ENCODE peak calls at places on chromosomes 2 and 18, in five cellular contexts. One of them, this sample, is unnamed.
A peak's percentile ranks its signal among the peaks of the same experiment; 100 is the strongest.

GRCh38 chr2:36800381-36800780 is 103.9 kb downstream of the VIT start:
- DNase-seq in pancreas: no peak
- DNase-seq in breast epithelium: no peak
- DNase-seq in cardiac fibroblast: no peak
- DNase-seq in heart right ventricle: no peak
- DNase-seq in this sample: no peak

GRCh38 chr2:241229563-241230401 is 41.3 kb downstream of the ANO7 start:
- DNase-seq in pancreas: no peak
- DNase-seq in breast epithelium: no peak
- DNase-seq in cardiac fibroblast: no peak
- DNase-seq in heart right ventricle: no peak
- DNase-seq in this sample: no peak

GRCh38 chr18:49277395-49278036 is 182.9 kb downstream of the DYM start:
- DNase-seq in pancreas: no peak
- DNase-seq in breast epithelium: no peak
- DNase-seq in cardiac fibroblast: no peak
- DNase-seq in heart right ventricle: no peak
- DNase-seq in this sample: no peak

GRCh38 chr2:7707723-7708122 is 790.5 kb downstream of the RNF144A start:
- DNase-seq in pancreas: no peak
- DNase-seq in breast epithelium: no peak
- DNase-seq in cardiac fibroblast: no peak
- DNase-seq in heart right ventricle: no peak
- DNase-seq in this sample: no peak

GRCh38 chr2:122070241-122070731 is 314.8 kb downstream of the TSN start:
- DNase-seq in pancreas: no peak
- DNase-seq in breast epithelium: no peak
- DNase-seq in cardiac fibroblast: peak; percentile 26
- DNase-seq in heart right ventricle: no peak
- DNase-seq in this sample: peak; percentile 57

GRCh38 chr2:171615071-171615470 is 72.2 kb upstream of the DYNC1I2 start:
- DNase-seq in pancreas: no peak
- DNase-seq in breast epithelium: no peak
- DNase-seq in cardiac fibroblast: peak; percentile 45
- DNase-seq in heart right ventricle: no peak
- DNase-seq in this sample: no peak

GRCh38 chr18:46754661-46755292 is 2.1 kb downstream of the ST8SIA5 start:
- DNase-seq in pancreas: no peak
- DNase-seq in breast epithelium: no peak
- DNase-seq in cardiac fibroblast: no peak
- DNase-seq in heart right ventricle: no peak
- DNase-seq in this sample: peak; percentile 73

GRCh38 chr2:24182507-24182906 is 7.7 kb downstream of the FAM228A start:
- DNase-seq in pancreas: no peak
- DNase-seq in breast epithelium: no peak
- DNase-seq in cardiac fibroblast: no peak
- DNase-seq in heart right ventricle: no peak
- DNase-seq in this sample: no peak

GRCh38 chr2:234444888-234445287 is 52.0 kb downstream of the ARL4C start:
- DNase-seq in pancreas: no peak
- DNase-seq in breast epithelium: no peak
- DNase-seq in cardiac fibroblast: peak; percentile 81
- DNase-seq in heart right ventricle: no peak
- DNase-seq in this sample: no peak

GRCh38 chr2:219335373-219335786 is 2.8 kb upstream of the RESP18 start:
- DNase-seq in pancreas: no peak
- DNase-seq in breast epithelium: no peak
- DNase-seq in cardiac fibroblast: no peak
- DNase-seq in heart right ventricle: no peak
- DNase-seq in this sample: no peak

GRCh38 chr2:74424139-74424992 is 2.8 kb downstream of the WDR54 start:
- DNase-seq in pancreas: no peak
- DNase-seq in breast epithelium: no peak
- DNase-seq in cardiac fibroblast: no peak
- DNase-seq in heart right ventricle: no peak
- DNase-seq in this sample: no peak

GRCh38 chr2:128405981-128406601 is 87.4 kb upstream of the HS6ST1 start:
- DNase-seq in pancreas: no peak
- DNase-seq in breast epithelium: no peak
- DNase-seq in cardiac fibroblast: no peak
- DNase-seq in heart right ventricle: no peak
- DNase-seq in this sample: no peak

GRCh38 chr2:154306261-154306970 is 392.1 kb upstream of the KCNJ3 start:
- DNase-seq in pancreas: no peak
- DNase-seq in breast epithelium: no peak
- DNase-seq in cardiac fibroblast: no peak
- DNase-seq in heart right ventricle: no peak
- DNase-seq in this sample: no peak

GRCh38 chr2:181466661-181467576 is 9.7 kb downstream of the ITGA4 start:
- DNase-seq in pancreas: peak; percentile 8
- DNase-seq in breast epithelium: peak; percentile 56
- DNase-seq in cardiac fibroblast: peak; percentile 75
- DNase-seq in heart right ventricle: peak; percentile 66
- DNase-seq in this sample: no peak

GRCh38 chr2:172296267-172297046 is 130.9 kb upstream of the ITGA6 start:
- DNase-seq in pancreas: no peak
- DNase-seq in breast epithelium: no peak
- DNase-seq in cardiac fibroblast: no peak
- DNase-seq in heart right ventricle: no peak
- DNase-seq in this sample: no peak

GRCh38 chr2:180203972-180204371 is 196.9 kb upstream of the CWC22 start:
- DNase-seq in pancreas: no peak
- DNase-seq in breast epithelium: no peak
- DNase-seq in cardiac fibroblast: peak; percentile 83
- DNase-seq in heart right ventricle: peak; percentile 10
- DNase-seq in this sample: no peak

GRCh38 chr18:45802814-45803492 is 22.5 kb upstream of the SIGLEC15 start:
- DNase-seq in pancreas: no peak
- DNase-seq in breast epithelium: no peak
- DNase-seq in cardiac fibroblast: peak; percentile 89
- DNase-seq in heart right ventricle: no peak
- DNase-seq in this sample: no peak

GRCh38 chr18:35289293-35290069 is 548 bp downstream of the ZSCAN30 start:
- DNase-seq in pancreas: peak; percentile 23
- DNase-seq in breast epithelium: no peak
- DNase-seq in cardiac fibroblast: peak; percentile 20
- DNase-seq in heart right ventricle: no peak
- DNase-seq in this sample: no peak

GRCh38 chr2:76640905-76641304 is 881.3 kb downstream of the LRRTM4 start:
- DNase-seq in pancreas: no peak
- DNase-seq in breast epithelium: no peak
- DNase-seq in cardiac fibroblast: no peak
- DNase-seq in heart right ventricle: no peak
- DNase-seq in this sample: no peak

GRCh38 chr2:230335461-230335863 is 8.5 kb downstream of the SP140L start:
- DNase-seq in pancreas: no peak
- DNase-seq in breast epithelium: no peak
- DNase-seq in cardiac fibroblast: no peak
- DNase-seq in heart right ventricle: no peak
- DNase-seq in this sample: no peak

GRCh38 chr2:231125272-231125671 is 430 bp upstream of the HTR2B start:
- DNase-seq in pancreas: no peak
- DNase-seq in breast epithelium: no peak
- DNase-seq in cardiac fibroblast: no peak
- DNase-seq in heart right ventricle: no peak
- DNase-seq in this sample: no peak

GRCh38 chr2:174005801-174006419 is 40.7 kb upstream of the SP3 start:
- DNase-seq in pancreas: no peak
- DNase-seq in breast epithelium: no peak
- DNase-seq in cardiac fibroblast: no peak
- DNase-seq in heart right ventricle: no peak
- DNase-seq in this sample: no peak

GRCh38 chr2:174002679-174003078 is 37.5 kb upstream of the SP3 start:
- DNase-seq in pancreas: no peak
- DNase-seq in breast epithelium: no peak
- DNase-seq in cardiac fibroblast: no peak
- DNase-seq in heart right ventricle: no peak
- DNase-seq in this sample: no peak

GRCh38 chr2:174004900-174005605 is 39.9 kb upstream of the SP3 start:
- DNase-seq in pancreas: no peak
- DNase-seq in breast epithelium: no peak
- DNase-seq in cardiac fibroblast: peak; percentile 85
- DNase-seq in heart right ventricle: no peak
- DNase-seq in this sample: no peak

GRCh38 chr2:174004311-174004695 is 39.1 kb upstream of the SP3 start:
- DNase-seq in pancreas: peak; percentile 30
- DNase-seq in breast epithelium: no peak
- DNase-seq in cardiac fibroblast: no peak
- DNase-seq in heart right ventricle: no peak
- DNase-seq in this sample: no peak

GRCh38 chr2:174003635-174004310 is 38.6 kb upstream of the SP3 start:
- DNase-seq in pancreas: peak; percentile 59
- DNase-seq in breast epithelium: no peak
- DNase-seq in cardiac fibroblast: no peak
- DNase-seq in heart right ventricle: no peak
- DNase-seq in this sample: no peak
- TF ChIP-seq CTCF in pancreas: no peak
- TF ChIP-seq CTCF in breast epithelium: no peak
- TF ChIP-seq CTCF in cardiac fibroblast: no peak
- TF ChIP-seq CTCF in heart right ventricle: peak; percentile 26
- TF ChIP-seq CTCF in this sample: no peak

GRCh38 chr2:146677280-146677679 is 1167.5 kb upstream of the ACVR2A start:
- DNase-seq in pancreas: no peak
- DNase-seq in breast epithelium: no peak
- DNase-seq in cardiac fibroblast: no peak
- DNase-seq in heart right ventricle: no peak
- DNase-seq in this sample: no peak
- TF ChIP-seq CTCF in pancreas: no peak
- TF ChIP-seq CTCF in breast epithelium: no peak
- TF ChIP-seq CTCF in cardiac fibroblast: peak; percentile 33
- TF ChIP-seq CTCF in heart right ventricle: no peak
- TF ChIP-seq CTCF in this sample: no peak

GRCh38 chr2:64651590-64651989 is 2.1 kb downstream of the SERTAD2 start:
- DNase-seq in pancreas: no peak
- DNase-seq in breast epithelium: no peak
- DNase-seq in cardiac fibroblast: no peak
- DNase-seq in heart right ventricle: no peak
- DNase-seq in this sample: no peak

GRCh38 chr2:64652231-64653173 is 1.2 kb downstream of the SERTAD2 start:
- DNase-seq in pancreas: peak; percentile 34
- DNase-seq in breast epithelium: no peak
- DNase-seq in cardiac fibroblast: peak; percentile 56
- DNase-seq in heart right ventricle: peak; percentile 34
- DNase-seq in this sample: no peak

GRCh38 chr2:64654993-64655666 is 1.4 kb upstream of the SERTAD2 start:
- DNase-seq in pancreas: no peak
- DNase-seq in breast epithelium: no peak
- DNase-seq in cardiac fibroblast: peak; percentile 33
- DNase-seq in heart right ventricle: no peak
- DNase-seq in this sample: no peak

GRCh38 chr2:64654063-64654811 is 524 bp upstream of the SERTAD2 start:
- DNase-seq in pancreas: peak; percentile 71
- DNase-seq in breast epithelium: peak; percentile 74
- DNase-seq in cardiac fibroblast: peak; percentile 88
- DNase-seq in heart right ventricle: peak; percentile 75
- DNase-seq in this sample: peak; percentile 94

GRCh38 chr2:64653174-64654062 is at the start of gene SERTAD2:
- DNase-seq in pancreas: peak; percentile 88
- DNase-seq in breast epithelium: peak; percentile 87
- DNase-seq in cardiac fibroblast: peak; percentile 94
- DNase-seq in heart right ventricle: peak; percentile 92
- DNase-seq in this sample: peak; percentile 96
- TF ChIP-seq CTCF in pancreas: no peak
- TF ChIP-seq CTCF in breast epithelium: peak; percentile 15
- TF ChIP-seq CTCF in cardiac fibroblast: peak; percentile 23
- TF ChIP-seq CTCF in heart right ventricle: no peak
- TF ChIP-seq CTCF in this sample: no peak

DNA sequence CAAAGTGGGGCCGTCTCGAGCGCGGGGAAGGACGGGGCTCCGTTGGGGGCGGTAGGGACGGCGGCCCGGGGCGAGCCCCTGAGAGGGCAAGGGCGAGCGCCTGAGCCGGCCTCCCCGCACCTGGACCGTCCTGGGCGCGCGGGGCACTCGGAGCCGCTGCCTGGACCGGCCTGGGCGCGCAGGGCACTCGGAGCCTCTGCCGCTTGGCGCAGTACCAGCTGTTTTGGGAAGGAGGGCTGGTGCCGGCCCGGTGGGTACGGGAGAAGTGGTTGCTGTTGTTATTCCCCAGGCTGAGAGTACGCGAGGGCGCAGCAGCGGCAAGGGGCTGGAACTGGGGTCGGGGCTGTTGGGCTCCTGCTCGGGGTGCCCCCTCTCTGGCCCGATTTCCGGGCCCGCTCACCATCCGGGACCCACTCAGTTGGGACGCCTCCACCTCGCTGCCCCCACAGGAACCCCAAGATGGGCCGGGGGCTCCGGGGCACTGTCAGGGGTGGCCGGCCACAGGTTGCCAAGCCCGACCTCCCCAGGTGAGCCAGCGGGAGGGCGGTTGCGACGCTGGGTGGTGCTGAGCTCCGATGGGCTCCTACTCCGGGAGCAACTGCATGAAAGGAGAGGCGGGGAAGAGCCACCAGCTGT is 579 bp downstream of the ARHGEF4 start:
- DNase-seq in pancreas: no peak
- DNase-seq in breast epithelium: no peak
- DNase-seq in cardiac fibroblast: no peak
- DNase-seq in heart right ventricle: no peak
- DNase-seq in this sample: no peak
- TF ChIP-seq CTCF in pancreas: no peak
- TF ChIP-seq CTCF in breast epithelium: no peak
- TF ChIP-seq CTCF in cardiac fibroblast: no peak
- TF ChIP-seq CTCF in heart right ventricle: no peak
- TF ChIP-seq CTCF in this sample: no peak

GRCh38 chr2:149087751-149088150 is 49.3 kb downstream of the LYPD6B start:
- DNase-seq in pancreas: no peak
- DNase-seq in breast epithelium: no peak
- DNase-seq in cardiac fibroblast: no peak
- DNase-seq in heart right ventricle: no peak
- DNase-seq in this sample: no peak
- TF ChIP-seq CTCF in pancreas: no peak
- TF ChIP-seq CTCF in breast epithelium: peak; percentile 26
- TF ChIP-seq CTCF in cardiac fibroblast: no peak
- TF ChIP-seq CTCF in heart right ventricle: no peak
- TF ChIP-seq CTCF in this sample: peak; percentile 42

DNA sequence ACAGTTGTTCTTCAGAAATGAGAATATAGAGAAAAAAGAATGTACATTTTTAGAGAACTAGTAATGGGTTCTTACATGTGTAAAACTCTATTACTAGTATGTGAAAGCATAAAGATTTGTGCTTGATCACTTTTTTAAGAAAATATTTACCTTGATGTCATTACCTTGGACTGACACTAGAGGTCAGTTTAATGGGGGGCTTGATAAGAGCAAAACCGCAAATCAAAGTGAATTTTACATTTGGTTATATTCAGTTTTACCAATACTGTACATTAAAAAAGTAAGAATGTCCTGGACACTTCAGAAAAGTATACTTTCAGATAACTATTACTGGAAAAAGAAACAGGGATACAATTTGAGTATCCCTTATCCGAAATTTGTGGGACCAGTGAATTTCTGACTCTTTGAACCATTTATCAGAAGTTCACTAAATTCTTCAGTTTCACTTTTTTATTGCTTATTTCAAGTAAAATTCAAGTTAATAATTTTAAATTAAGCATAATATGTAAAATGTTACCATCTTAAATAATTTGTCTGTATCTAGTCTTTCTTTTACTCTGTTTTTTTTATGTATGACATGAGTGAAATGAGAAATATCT is 1149.5 kb downstream of the DSC3 start:
- DNase-seq in pancreas: no peak
- DNase-seq in breast epithelium: no peak
- DNase-seq in cardiac fibroblast: peak; percentile 17
- DNase-seq in heart right ventricle: no peak
- DNase-seq in this sample: no peak
- TF ChIP-seq CTCF in pancreas: peak; percentile 26
- TF ChIP-seq CTCF in breast epithelium: no peak
- TF ChIP-seq CTCF in cardiac fibroblast: peak; percentile 55
- TF ChIP-seq CTCF in heart right ventricle: peak; percentile 23
- TF ChIP-seq CTCF in this sample: peak; percentile 61

This sample was measured in osteocyte.